ENCODE peak calls at places on chromosomes 1 and 21, in six cellular contexts. U is OCI-LY7, Q is hepatocyte, W is HCT116, L is SK-N-SH, A is GM23248. G is an unnamed sample.

GRCh38 chr1:214441119-214441518 is 110.3 kb downstream of the PTPN14 start:
- DNase-seq in L (no peak), A (no peak), W (no peak), Q (no peak), U (no peak), G (no peak)

GRCh38 chr1:201095581-201096531 is 16.4 kb downstream of the CACNA1S start:
- DNase-seq in L (no peak), Q (no peak), W (no peak), U (peak), A (no peak), G (no peak)

GRCh38 chr1:30085814-30086770 is 637.3 kb downstream of the MATN1 start:
- DNase-seq in U (peak), A (peak), W (no peak), Q (peak), L (peak), G (peak)

GRCh38 chr1:189637041-189637440 is 840.6 kb downstream of the BRINP3 start:
- DNase-seq in A (no peak), U (no peak), W (no peak), L (no peak), Q (no peak), G (no peak)

GRCh38 chr1:81232505-81232904 is 568.2 kb upstream of the ADGRL2 start:
- DNase-seq in U (no peak), L (peak), Q (no peak), A (no peak), W (no peak), G (no peak)

GRCh38 chr1:117537291-117537920 is 68.4 kb upstream of the TENT5C start:
- DNase-seq in L (no peak), Q (peak), W (no peak), A (peak), U (peak), G (peak)

GRCh38 chr21:33360871-33361602 is 36.3 kb downstream of the IFNAR1 start:
- DNase-seq in Q (peak), W (no peak), A (peak), U (peak), L (peak), G (peak)

GRCh38 chr1:84603941-84604830 is 29.9 kb upstream of the CTBS start:
- DNase-seq in W (peak), Q (peak), L (no peak), A (peak), U (no peak), G (peak)

GRCh38 chr1:164576311-164577271 is 17.6 kb downstream of the PBX1 start:
- DNase-seq in U (no peak), A (no peak), L (no peak), Q (no peak), W (no peak), G (peak)

GRCh38 chr1:243487649-243488227 is 231.9 kb downstream of the SDCCAG8 start:
- DNase-seq in L (no peak), Q (no peak), W (peak), A (no peak), U (no peak), G (no peak)

GRCh38 chr1:71666609-71667008 is 585.8 kb upstream of the ZRANB2 start:
- DNase-seq in A (peak), W (no peak), U (no peak), Q (no peak), L (no peak), G (no peak)

GRCh38 chr1:70449049-70449448 is 38.0 kb downstream of the CTH start:
- DNase-seq in U (no peak), L (no peak), Q (no peak), W (no peak), A (no peak), G (no peak)

GRCh38 chr1:149845416-149845815 is 54.0 kb upstream of the BOLA1 start:
- DNase-seq in W (no peak), A (peak), U (peak), Q (no peak), L (no peak), G (peak)

GRCh38 chr1:159999204-159999603 is 32.6 kb downstream of the PIGM start:
- DNase-seq in U (no peak), A (peak), Q (no peak), W (no peak), L (no peak), G (no peak)

GRCh38 chr1:83799474-83800085 is 199.4 kb downstream of the TTLL7 start:
- DNase-seq in U (no peak), L (no peak), W (no peak), A (peak), Q (no peak), G (no peak)

GRCh38 chr1:160841079-160841478 is 21.6 kb downstream of the CD244 start:
- DNase-seq in Q (no peak), W (no peak), L (no peak), A (no peak), U (no peak), G (no peak)

GRCh38 chr1:17582124-17582768 is 42.7 kb downstream of the ARHGEF10L start:
- DNase-seq in L (no peak), W (no peak), U (no peak), Q (no peak), A (no peak), G (no peak)

GRCh38 chr1:239250353-239251035 is 135.9 kb upstream of the CHRM3 start:
- DNase-seq in U (no peak), A (no peak), Q (no peak), W (no peak), L (no peak), G (no peak)

GRCh38 chr1:98677288-98677687 is 15.8 kb downstream of the SNX7 start:
- DNase-seq in U (no peak), W (no peak), L (no peak), A (peak), Q (no peak), G (no peak)

GRCh38 chr1:42419449-42419848 is 36.4 kb downstream of the ZMYND12 start:
- DNase-seq in L (no peak), Q (peak), U (no peak), A (peak), W (no peak), G (no peak)

GRCh38 chr1:204077979-204078696 is 5.2 kb downstream of the SOX13 start:
- DNase-seq in Q (peak), W (no peak), L (no peak), U (no peak), A (no peak), G (peak)

GRCh38 chr1:180586671-180587155 is 27.9 kb downstream of the OVAAL start:
- DNase-seq in U (no peak), Q (peak), L (no peak), A (peak), W (no peak), G (no peak)

GRCh38 chr1:84525738-84526137 is 19.4 kb upstream of the GNG5 start:
- DNase-seq in W (no peak), U (no peak), A (no peak), Q (no peak), L (no peak), G (no peak)

GRCh38 chr1:18211764-18212163 is 104.2 kb downstream of the IGSF21 start:
- DNase-seq in Q (no peak), U (no peak), L (peak), W (no peak), A (peak), G (no peak)

GRCh38 chr1:218930472-218930871 is 243.2 kb upstream of the LYPLAL1 start:
- DNase-seq in U (no peak), W (no peak), A (no peak), L (no peak), Q (no peak), G (no peak)

GRCh38 chr1:217026506-217026905 is 303.3 kb upstream of the ESRRG start:
- DNase-seq in Q (peak), W (no peak), U (no peak), A (peak), L (no peak), G (no peak)

GRCh38 chr1:18358600-18358999 is 122.1 kb upstream of the KLHDC7A start:
- DNase-seq in U (no peak), A (no peak), W (no peak), Q (no peak), L (no peak), G (no peak)

GRCh38 chr21:16193758-16194606 is 464.2 kb downstream of the USP25 start:
- DNase-seq in L (no peak), W (no peak), A (peak), Q (peak), U (peak), G (peak)

GRCh38 chr1:59684698-59685097 is 130.1 kb upstream of the HOOK1 start:
- DNase-seq in L (no peak), U (no peak), W (no peak), A (no peak), Q (no peak), G (no peak)

GRCh38 chr1:43763497-43763973 is 56.2 kb downstream of the ST3GAL3 start:
- DNase-seq in U (peak), Q (peak), W (peak), A (peak), L (peak), G (peak)
- TF ChIP-seq EZH2phosphoT487 in U (no peak), Q (no peak), W (no peak), A (no peak), L (no peak), G (no peak)

GRCh38 chr1:152870831-152871730 is 7.0 kb upstream of the SMCP start:
- DNase-seq in Q (no peak), A (peak), L (no peak), W (peak), U (peak), G (peak)
- TF ChIP-seq EZH2phosphoT487 in Q (no peak), A (no peak), L (no peak), W (no peak), U (no peak), G (no peak)

GRCh38 chr1:184255560-184255959 is 131.3 kb upstream of the C1orf21 start:
- DNase-seq in A (no peak), Q (no peak), W (no peak), U (no peak), L (no peak), G (no peak)

GRCh38 chr1:184254849-184255248 is 132.0 kb upstream of the C1orf21 start:
- DNase-seq in A (no peak), W (no peak), U (no peak), L (no peak), Q (no peak), G (peak)

GRCh38 chr1:184258525-184258924 is 128.3 kb upstream of the C1orf21 start:
- DNase-seq in A (no peak), W (no peak), U (no peak), Q (no peak), L (no peak), G (no peak)

GRCh38 chr1:184260382-184260781 is 126.4 kb upstream of the C1orf21 start:
- DNase-seq in Q (no peak), A (peak), W (no peak), L (no peak), U (no peak), G (no peak)

GRCh38 chr1:184257873-184258272 is 129.0 kb upstream of the C1orf21 start:
- DNase-seq in W (no peak), A (no peak), L (no peak), U (no peak), Q (no peak), G (no peak)
- TF ChIP-seq EZH2phosphoT487 in W (no peak), A (no peak), L (no peak), U (no peak), Q (no peak), G (no peak)

GRCh38 chr1:24020032-24020431 is 39.9 kb upstream of the SRSF10 start:
- DNase-seq in W (no peak), A (peak), L (no peak), Q (no peak), U (no peak), G (no peak)

GRCh38 chr1:24021403-24022266 is 41.5 kb upstream of the SRSF10 start:
- DNase-seq in Q (peak), A (peak), U (peak), W (no peak), L (no peak), G (no peak)

GRCh38 chr1:24015226-24016210 is 35.4 kb upstream of the SRSF10 start:
- DNase-seq in A (peak), Q (peak), U (no peak), W (no peak), L (no peak), G (no peak)

GRCh38 chr1:24020470-24020869 is 40.3 kb upstream of the SRSF10 start:
- DNase-seq in A (peak), Q (no peak), U (no peak), W (no peak), L (no peak), G (no peak)

DNA sequence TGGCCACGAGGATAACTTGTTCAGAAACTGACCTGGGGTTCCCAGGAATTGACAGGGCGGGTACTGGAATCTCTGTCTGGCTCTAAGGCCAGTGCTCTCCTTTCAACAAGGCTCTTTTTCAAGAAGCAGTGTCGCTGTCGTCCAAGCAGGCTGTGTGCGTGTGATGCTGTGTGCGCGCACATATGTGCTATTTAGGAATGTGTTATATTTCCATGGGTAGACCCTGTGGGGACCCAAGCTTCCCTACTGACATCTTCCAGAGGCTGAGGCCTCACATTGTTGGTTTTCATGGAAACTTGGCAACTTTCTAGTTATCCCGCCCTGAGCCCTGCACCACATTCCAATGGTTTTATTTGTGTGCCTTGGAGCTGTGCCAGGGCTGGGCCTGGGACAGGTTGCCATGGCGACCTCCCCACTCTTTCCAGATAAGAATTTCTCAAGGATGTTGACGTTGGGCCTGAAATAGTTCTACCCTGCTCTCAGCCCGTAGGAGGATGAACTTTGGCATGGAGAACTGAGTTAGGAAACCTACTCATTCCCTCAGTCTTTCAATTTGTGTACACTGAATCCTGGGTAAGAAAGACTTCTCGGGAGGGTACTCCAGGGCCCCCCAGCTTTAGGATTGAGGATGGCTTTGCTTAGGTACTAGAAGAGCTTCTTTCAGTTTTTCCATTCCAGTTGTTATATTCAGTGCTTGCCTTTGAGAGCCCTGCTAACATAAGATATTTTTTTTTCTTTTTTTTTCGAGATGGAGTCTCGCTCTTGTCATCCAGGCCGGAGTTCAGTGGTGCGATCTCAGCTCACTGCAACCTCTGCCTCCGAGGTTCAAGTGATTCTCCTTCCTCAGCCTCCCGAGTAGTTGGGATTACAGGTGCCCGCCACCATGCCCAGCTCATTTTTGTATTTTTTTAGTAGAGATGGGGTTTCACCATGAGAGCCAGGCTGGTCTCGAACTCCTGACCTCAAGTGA is 38.8 kb upstream of the SRSF10 start:
- DNase-seq in U (no peak), L (peak), A (peak), Q (peak), W (peak), G (peak)
- TF ChIP-seq EZH2phosphoT487 in U (no peak), L (no peak), A (no peak), Q (no peak), W (no peak), G (no peak)

GRCh38 chr1:55815745-55816455 is 600.7 kb upstream of the USP24 start:
- DNase-seq in W (no peak), Q (no peak), U (no peak), L (no peak), A (no peak), G (no peak)

GRCh38 chr1:55816456-55816794 is 601.3 kb upstream of the USP24 start:
- DNase-seq in U (no peak), L (no peak), A (no peak), W (no peak), Q (no peak), G (no peak)

GRCh38 chr1:55812281-55812680 is 597.1 kb upstream of the USP24 start:
- DNase-seq in L (no peak), A (peak), U (no peak), W (no peak), Q (no peak), G (no peak)

GRCh38 chr1:55814967-55815366 is 599.8 kb upstream of the USP24 start:
- DNase-seq in U (no peak), A (no peak), W (no peak), L (no peak), Q (no peak), G (no peak)

GRCh38 chr1:55813619-55814018 is 598.5 kb upstream of the USP24 start:
- DNase-seq in Q (peak), A (peak), W (no peak), L (no peak), U (no peak), G (no peak)
- TF ChIP-seq EZH2phosphoT487 in Q (no peak), A (no peak), W (no peak), L (no peak), U (no peak), G (no peak)

GRCh38 chr1:65694126-65694525 is 98.6 kb upstream of the PDE4B start:
- DNase-seq in W (no peak), L (no peak), Q (no peak), U (no peak), A (no peak), G (no peak)

GRCh38 chr1:65688215-65688566 is 104.5 kb upstream of the PDE4B start:
- DNase-seq in A (no peak), L (no peak), W (no peak), Q (no peak), U (no peak), G (no peak)

GRCh38 chr1:65688848-65689247 is 103.8 kb upstream of the PDE4B start:
- DNase-seq in A (peak), W (no peak), L (no peak), U (no peak), Q (peak), G (no peak)

GRCh38 chr1:65691962-65692361 is 100.7 kb upstream of the PDE4B start:
- DNase-seq in A (peak), U (no peak), W (no peak), Q (no peak), L (no peak), G (no peak)

DNA sequence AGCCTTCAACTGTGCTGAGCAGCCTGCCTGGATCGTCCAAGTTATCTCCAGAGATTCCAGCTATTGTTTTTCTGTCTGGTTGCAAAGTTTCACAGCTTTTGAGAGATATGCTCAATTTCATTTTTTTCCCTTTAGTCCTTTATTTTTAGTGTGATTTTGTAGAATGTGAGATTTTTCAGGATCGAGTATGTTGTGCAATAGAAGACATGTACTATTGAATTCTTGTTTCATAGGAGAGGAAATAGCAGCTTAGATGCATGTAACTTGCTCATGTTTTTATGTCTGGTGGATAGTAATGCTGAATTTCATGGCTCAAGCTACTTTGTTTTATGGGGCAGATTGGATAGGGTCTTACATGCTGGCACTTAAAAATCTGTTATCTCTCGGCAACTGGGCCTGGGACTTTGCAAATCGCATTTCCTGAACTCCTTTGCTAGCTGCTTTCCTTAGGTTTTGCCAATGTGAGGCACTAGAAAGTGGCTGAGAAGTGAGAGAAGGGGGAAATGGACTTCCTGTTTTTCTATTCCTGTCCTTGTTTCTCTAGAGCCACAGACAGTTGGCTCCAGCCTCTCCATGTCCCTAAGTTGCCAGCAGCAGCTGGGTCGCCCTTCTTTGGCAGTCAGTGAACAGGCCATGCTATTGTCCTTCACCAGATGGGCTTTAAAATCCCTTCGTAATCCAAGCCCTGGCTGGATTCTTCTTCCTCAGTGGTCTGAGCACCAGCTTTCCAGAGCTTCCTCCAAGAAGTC is 101.4 kb upstream of the PDE4B start:
- DNase-seq in U (no peak), W (no peak), A (no peak), L (no peak), Q (no peak), G (peak)
- TF ChIP-seq EZH2phosphoT487 in U (no peak), W (no peak), A (no peak), L (no peak), Q (no peak), G (no peak)

GRCh38 chr1:205217418-205217817 is 5.9 kb upstream of the DSTYK start:
- DNase-seq in L (no peak), W (no peak), A (no peak), U (no peak), Q (no peak), G (no peak)

GRCh38 chr1:205216588-205216987 is 5.1 kb upstream of the DSTYK start:
- DNase-seq in Q (no peak), L (no peak), U (no peak), W (no peak), A (no peak), G (no peak)

GRCh38 chr1:205211839-205212241 is 338 bp upstream of the DSTYK start:
- DNase-seq in U (no peak), W (no peak), Q (no peak), L (no peak), A (no peak), G (no peak)

GRCh38 chr1:205210876-205211838 is at the start of gene DSTYK:
- DNase-seq in W (peak), A (peak), U (peak), L (peak), Q (peak), G (peak)

GRCh38 chr1:205214756-205215155 is 3.3 kb upstream of the DSTYK start:
- DNase-seq in L (no peak), U (peak), A (no peak), Q (no peak), W (no peak), G (no peak)
- TF ChIP-seq EZH2phosphoT487 in L (no peak), U (no peak), A (no peak), Q (no peak), W (no peak), G (no peak)

GRCh38 chr1:20366766-20367602 is 76.3 kb downstream of the VWA5B1 start:
- DNase-seq in W (no peak), A (peak), Q (peak), U (peak), L (peak), G (peak)
- TF ChIP-seq EZH2phosphoT487 in W (no peak), A (peak), Q (no peak), U (no peak), L (no peak), G (peak)

DNA sequence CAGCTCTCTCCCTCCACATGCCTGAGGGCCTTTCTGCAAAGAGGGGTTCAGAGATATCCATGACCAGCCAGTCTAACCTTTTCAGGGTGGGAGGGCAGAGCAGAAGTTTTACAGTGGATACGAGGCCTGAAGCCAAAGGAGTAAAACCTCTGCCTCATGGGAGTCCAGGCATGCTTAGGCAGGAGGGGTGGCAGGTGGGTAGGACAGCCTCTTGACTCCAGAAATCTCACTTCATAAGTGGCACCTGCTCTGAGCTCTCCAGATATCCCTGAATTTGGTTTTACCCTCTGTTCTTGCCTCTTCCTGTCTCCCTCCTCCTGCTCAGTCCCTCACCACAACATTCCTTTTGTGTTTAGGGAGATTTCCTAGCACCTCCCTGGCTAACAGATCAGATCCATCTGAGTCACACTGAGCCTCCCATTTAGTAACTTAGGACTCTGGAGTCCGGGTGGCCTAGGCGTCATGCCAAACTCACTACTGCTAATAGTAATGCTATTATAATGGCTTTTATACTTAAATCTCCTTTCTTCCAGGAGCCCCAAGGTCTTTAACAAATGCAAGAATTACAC is 201.0 kb downstream of the HS2ST1 start:
- DNase-seq in W (no peak), U (no peak), L (no peak), Q (no peak), A (peak), G (no peak)
- TF ChIP-seq EZH2phosphoT487 in W (no peak), U (no peak), L (no peak), Q (no peak), A (no peak), G (no peak)